ENCODE peak calls at places on chromosomes 2 and 18, in six cellular contexts. B, K, O, C, D and A are unnamed samples.

GRCh38 chr18:7923105-7923504 is 356.0 kb downstream of the PTPRM start:
- ATAC-seq in B (no peak), K (no peak), O (no peak), C (no peak), D (no peak), A (no peak)

GRCh38 chr2:218216336-218216673 is 684 bp upstream of the ARPC2 start:
- ATAC-seq in B (peak), K (no peak), O (no peak), C (peak), D (no peak), A (no peak)

GRCh38 chr2:204468689-204469429 is 76.4 kb upstream of the PARD3B start:
- ATAC-seq in B (peak), K (no peak), O (no peak), C (no peak), D (no peak), A (no peak)

GRCh38 chr2:88097891-88098557 is 29.8 kb downstream of the FABP1 start:
- ATAC-seq in B (peak), K (no peak), O (no peak), C (no peak), D (no peak), A (no peak)

GRCh38 chr2:173048530-173048900 is 27.1 kb upstream of the MAP3K20 start:
- ATAC-seq in B (peak), K (no peak), O (no peak), C (peak), D (no peak), A (peak)

GRCh38 chr2:1518501-1518821 is 105.2 kb downstream of the TPO start:
- ATAC-seq in B (no peak), K (peak), O (peak), C (no peak), D (peak), A (peak)

GRCh38 chr2:11672404-11672803 is 2.4 kb upstream of the NTSR2 start:
- ATAC-seq in B (no peak), K (no peak), O (no peak), C (no peak), D (no peak), A (no peak)

GRCh38 chr2:234494361-234495075 is 2.4 kb downstream of the ARL4C start:
- ATAC-seq in B (no peak), K (no peak), O (peak), C (no peak), D (no peak), A (peak)

GRCh38 chr18:26301681-26302080 is 75.4 kb downstream of the TAF4B start:
- ATAC-seq in B (no peak), K (no peak), O (no peak), C (peak), D (no peak), A (no peak)

GRCh38 chr2:126986788-126987187 is 88.1 kb downstream of the TEX51 start:
- ATAC-seq in B (no peak), K (no peak), O (no peak), C (no peak), D (no peak), A (no peak)

GRCh38 chr18:31041346-31042067 is 1.0 kb downstream of the DSC3 start:
- ATAC-seq in B (peak), K (no peak), O (no peak), C (no peak), D (peak), A (peak)

GRCh38 chr18:77031662-77032061 is 100.9 kb downstream of the MBP start:
- ATAC-seq in B (no peak), K (no peak), O (no peak), C (no peak), D (no peak), A (no peak)